ENCODE peak calls at places on chromosomes 3 and 15, in five cellular contexts. U, Z, E, J and B are unnamed samples.

GRCh38 chr3:195823998-195824397 is 12.3 kb upstream of the MUC4 start:
- DNase-seq in U (no peak), Z (peak), E (no peak), J (no peak), B (no peak)

GRCh38 chr3:157115069-157116006 is 44.6 kb downstream of the CCNL1 start:
- DNase-seq in U (no peak), Z (peak), E (no peak), J (peak), B (no peak)

GRCh38 chr3:58617338-58617761 is 40.2 kb upstream of the FAM107A start:
- DNase-seq in U (no peak), Z (no peak), E (no peak), J (no peak), B (no peak)

GRCh38 chr3:151838574-151839312 is 24.8 kb downstream of the AADAC start:
- DNase-seq in U (no peak), Z (peak), E (peak), J (peak), B (peak)

GRCh38 chr3:194095464-194095863 is 40.5 kb upstream of the HES1 start:
- DNase-seq in U (no peak), Z (no peak), E (no peak), J (peak), B (peak)

GRCh38 chr3:48656061-48656840 is 6.4 kb downstream of the CELSR3 start:
- DNase-seq in U (no peak), Z (no peak), E (peak), J (peak), B (peak)

GRCh38 chr3:58260261-58260731 is 22.7 kb downstream of the ABHD6 start:
- DNase-seq in U (no peak), Z (peak), E (no peak), J (no peak), B (peak)

GRCh38 chr3:41961061-41961749 is 698 bp downstream of the ULK4 start:
- DNase-seq in U (no peak), Z (peak), E (peak), J (peak), B (peak)

GRCh38 chr3:18723426-18723825 is 298.3 kb upstream of the SATB1 start:
- DNase-seq in U (no peak), Z (no peak), E (no peak), J (no peak), B (peak)

GRCh38 chr3:32435911-32436815 is 44.5 kb downstream of the CMTM7 start:
- DNase-seq in U (peak), Z (no peak), E (no peak), J (no peak), B (peak)

GRCh38 chr3:49295489-49296058 is 18.5 kb upstream of the C3orf62 start:
- DNase-seq in U (no peak), Z (peak), E (peak), J (no peak), B (peak)

GRCh38 chr15:57676578-57676977 is 29.9 kb upstream of the POLR2M start:
- DNase-seq in U (no peak), Z (no peak), E (no peak), J (no peak), B (no peak)

GRCh38 chr3:127052121-127052561 is 69.2 kb downstream of the PLXNA1 start:
- DNase-seq in U (no peak), Z (no peak), E (no peak), J (peak), B (no peak)

GRCh38 chr15:44584162-44584749 is 47.3 kb downstream of the EIF3J start:
- DNase-seq in U (no peak), Z (peak), E (peak), J (peak), B (peak)